ENCODE peak calls at places on chromosome 10, in seven cellular contexts. K, C, D, J, I, A and W are unnamed samples.

GRCh38 chr10:3365630-3366029 is 193.0 kb upstream of the PITRM1 start:
- DNase-seq in K (no peak), C (no peak), D (no peak), J (no peak), I (peak), A (no peak), W (no peak)

GRCh38 chr10:86365346-86366032 is 1.1 kb downstream of the GRID1 start:
- DNase-seq in K (peak), C (no peak), D (no peak), J (no peak), I (no peak), A (no peak), W (no peak)

GRCh38 chr10:5509691-5510090 is 10.3 kb upstream of the CALML5 start:
- DNase-seq in K (no peak), C (no peak), D (no peak), J (no peak), I (no peak), A (no peak), W (no peak)

GRCh38 chr10:14485986-14486385 is 155.3 kb upstream of the FRMD4A start:
- DNase-seq in K (no peak), C (no peak), D (no peak), J (no peak), I (no peak), A (no peak), W (no peak)

GRCh38 chr10:74417397-74417796 is 266.4 kb downstream of the ADK start:
- DNase-seq in K (no peak), C (no peak), D (no peak), J (no peak), I (no peak), A (no peak), W (no peak)

GRCh38 chr10:14325325-14325955 is 5.3 kb downstream of the FRMD4A start:
- DNase-seq in K (no peak), C (no peak), D (peak), J (peak), I (peak), A (no peak), W (peak)

GRCh38 chr10:28677889-28678686 is 767 bp downstream of the BAMBI start:
- DNase-seq in K (peak), C (no peak), D (peak), J (peak), I (peak), A (peak), W (no peak)

GRCh38 chr10:12768156-12768731 is 233.3 kb downstream of the CCDC3 start:
- DNase-seq in K (no peak), C (peak), D (no peak), J (no peak), I (no peak), A (no peak), W (no peak)

GRCh38 chr10:19719320-19719719 is 96.9 kb upstream of the PLXDC2 start:
- DNase-seq in K (no peak), C (peak), D (peak), J (no peak), I (peak), A (no peak), W (no peak)

GRCh38 chr10:8043569-8044306 is 10.8 kb upstream of the GATA3 start:
- DNase-seq in K (no peak), C (no peak), D (no peak), J (no peak), I (peak), A (no peak), W (no peak)

GRCh38 chr10:21347043-21347799 is 178.3 kb downstream of the SKIDA1 start:
- DNase-seq in K (no peak), C (no peak), D (no peak), J (no peak), I (no peak), A (no peak), W (no peak)

GRCh38 chr10:91617073-91617580 is 15.7 kb downstream of the PPP1R3C start:
- DNase-seq in K (no peak), C (peak), D (no peak), J (no peak), I (no peak), A (no peak), W (no peak)

GRCh38 chr10:79321494-79321882 is 25.8 kb upstream of the PPIF start:
- DNase-seq in K (no peak), C (no peak), D (no peak), J (no peak), I (no peak), A (no peak), W (no peak)